ENCODE peak calls at places on chromosomes 2 and 18, in seven cellular contexts. E is astrocyte, Q is IMR-90, T is A549, H is cardiac muscle cell, P is adrenal gland, C is lower lobe of right lung. R is an unnamed sample.

GRCh38 chr2:14340703-14341102 is 291.8 kb upstream of the LRATD1 start:
- DNase-seq in E (no peak), Q (no peak), T (no peak), H (no peak), P (no peak), C (no peak), R (no peak)

GRCh38 chr2:161415467-161416293 is 417 bp upstream of the TBR1 start:
- DNase-seq in E (no peak), Q (no peak), T (no peak), H (no peak), P (no peak), C (no peak), R (no peak)

GRCh38 chr2:231124833-231125232 is at the start of gene HTR2B:
- DNase-seq in E (no peak), Q (peak), T (no peak), H (peak), P (peak), C (no peak), R (peak)

GRCh38 chr2:48790407-48791170 is 35.1 kb upstream of the LHCGR start:
- DNase-seq in E (no peak), Q (no peak), T (no peak), H (no peak), P (no peak), C (no peak), R (no peak)

GRCh38 chr2:111659361-111660281 is 224.4 kb downstream of the ANAPC1 start:
- DNase-seq in E (peak), Q (peak), T (peak), H (peak), P (peak), C (peak), R (no peak)

GRCh38 chr2:225431387-225431786 is 31.9 kb downstream of the NYAP2 start:
- DNase-seq in E (no peak), Q (no peak), T (no peak), H (no peak), P (no peak), C (no peak), R (no peak)

GRCh38 chr2:58878778-58879177 is 637.7 kb upstream of the FANCL start:
- DNase-seq in E (no peak), Q (no peak), T (no peak), H (no peak), P (no peak), C (no peak), R (no peak)

GRCh38 chr2:73938761-73939352 is 12.2 kb downstream of the DGUOK start:
- DNase-seq in E (peak), Q (peak), T (no peak), H (peak), P (no peak), C (no peak), R (no peak)

GRCh38 chr2:54691439-54692135 is 31.9 kb upstream of the EML6 start:
- DNase-seq in E (no peak), Q (no peak), T (no peak), H (no peak), P (no peak), C (no peak), R (no peak)

GRCh38 chr18:3261035-3261392 is 919 bp upstream of the MYL12B start:
- DNase-seq in E (no peak), Q (no peak), T (no peak), H (no peak), P (no peak), C (no peak), R (no peak)

GRCh38 chr18:45270289-45270771 is 344.9 kb upstream of the SLC14A2 start:
- DNase-seq in E (no peak), Q (no peak), T (no peak), H (no peak), P (no peak), C (no peak), R (no peak)

GRCh38 chr2:162245051-162245450 is 1.8 kb upstream of the FAP start:
- DNase-seq in E (peak), Q (no peak), T (no peak), H (no peak), P (no peak), C (no peak), R (no peak)

GRCh38 chr2:239039479-239039861 is 191.6 kb downstream of the TWIST2 start:
- DNase-seq in E (no peak), Q (no peak), T (no peak), H (no peak), P (no peak), C (no peak), R (no peak)

GRCh38 chr2:218733615-218734021 is 23.0 kb downstream of the TTLL4 start:
- DNase-seq in E (peak), Q (peak), T (peak), H (peak), P (peak), C (peak), R (no peak)

GRCh38 chr2:96764253-96764637 is 3.5 kb downstream of the CNNM4 start:
- DNase-seq in E (no peak), Q (no peak), T (no peak), H (no peak), P (no peak), C (peak), R (no peak)

GRCh38 chr2:235232474-235233435 is 261.1 kb upstream of the AGAP1 start:
- DNase-seq in E (no peak), Q (no peak), T (no peak), H (no peak), P (no peak), C (no peak), R (no peak)

DNA sequence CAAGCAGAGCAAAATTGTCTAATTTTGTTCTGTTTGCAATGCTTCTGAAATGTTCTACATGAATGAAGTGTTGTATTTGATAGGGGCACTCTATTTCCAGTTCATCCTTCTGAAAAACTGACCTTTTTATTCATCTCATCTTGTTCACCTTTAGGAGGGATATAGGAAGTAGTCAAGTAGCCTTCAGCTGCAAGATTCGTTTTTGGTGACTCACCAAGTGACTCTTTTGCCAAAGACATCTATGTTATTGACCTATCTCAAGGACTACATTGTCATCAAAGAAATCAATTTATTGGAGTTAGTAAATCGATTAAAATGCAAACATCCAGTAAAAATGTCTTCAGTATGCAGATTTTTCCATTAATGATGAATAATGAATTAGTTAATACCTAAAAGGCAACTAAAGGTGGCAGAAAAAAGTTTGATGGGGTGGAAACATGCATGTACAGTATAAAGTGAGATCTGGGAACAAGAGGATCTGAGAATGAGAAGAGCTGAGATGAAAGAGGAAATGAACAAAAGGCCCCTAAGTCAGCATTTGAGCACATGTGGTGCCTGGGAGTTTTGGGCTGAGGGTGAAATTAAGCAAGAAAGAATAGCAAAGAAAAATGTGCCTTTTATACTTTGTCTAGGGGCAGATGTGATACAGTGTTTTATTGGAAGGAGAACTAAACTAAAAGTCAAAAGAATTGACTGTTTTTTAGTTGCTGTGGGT is 255.1 kb upstream of the LINC00305 start:
- DNase-seq in E (no peak), Q (no peak), T (no peak), H (no peak), P (no peak), C (no peak), R (no peak)
- H3K4me3 ChIP-seq in E (no peak), Q (no peak), T (no peak), H (no peak), P (no peak), C (no peak), R (no peak)

DNA sequence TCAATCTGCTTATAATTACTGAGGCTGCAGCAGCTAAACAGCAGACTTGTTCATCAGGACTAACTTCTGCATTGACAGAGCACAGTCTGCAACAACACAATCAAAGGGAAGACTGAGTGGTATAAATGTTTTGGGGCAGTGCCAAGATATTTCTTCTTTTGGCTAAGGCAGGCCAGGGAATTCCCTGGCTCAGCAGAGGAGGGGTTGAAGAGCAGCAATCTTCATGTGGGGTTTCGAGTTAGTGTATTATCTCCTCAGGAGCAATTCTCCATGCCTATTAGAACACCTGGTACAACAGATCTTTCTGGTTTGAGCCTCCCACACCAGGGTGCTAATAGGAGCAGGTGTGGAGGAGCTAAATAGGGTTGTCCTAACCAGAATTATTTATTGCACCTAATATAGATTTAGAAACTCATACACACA is 103.0 kb upstream of the STK17B start:
- DNase-seq in E (no peak), Q (peak), T (no peak), H (peak), P (no peak), C (no peak), R (peak)
- H3K27ac ChIP-seq in E (no peak), Q (no peak), T (peak), H (no peak), P (no peak), C (peak), R (peak)

DNA sequence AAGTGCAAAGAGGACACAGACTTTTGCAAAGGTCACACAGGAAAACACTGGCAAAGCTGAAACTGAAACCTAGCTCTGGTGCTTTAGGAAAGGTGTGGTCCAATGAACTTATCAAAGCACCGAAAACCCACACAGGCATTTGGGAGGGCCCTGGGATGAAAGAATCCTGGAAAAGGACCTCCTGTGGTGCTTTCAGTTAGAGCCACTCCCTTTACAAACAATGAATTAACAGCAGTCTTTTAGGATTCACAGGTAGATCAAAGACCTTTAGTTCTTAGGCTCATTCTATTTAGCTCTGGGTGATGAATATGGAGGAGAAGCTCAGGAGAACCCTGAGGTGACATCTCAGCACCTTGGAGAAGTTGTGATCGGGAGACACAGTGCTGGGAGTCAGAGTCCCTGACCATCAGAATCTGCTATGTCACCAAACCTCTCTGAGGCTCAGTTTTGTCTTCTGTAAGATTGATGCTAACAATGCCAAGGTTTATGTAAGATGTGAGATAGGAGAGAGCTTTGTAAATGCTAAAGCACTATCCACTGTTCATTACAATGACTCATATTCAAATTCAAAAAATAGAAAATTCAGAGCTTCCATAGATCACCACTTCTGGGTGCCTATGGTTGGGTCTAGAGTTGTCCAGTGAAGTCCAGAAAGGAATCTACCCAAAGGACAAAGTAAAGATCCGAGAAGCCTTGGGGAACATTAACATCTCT is 39.3 kb downstream of the VSNL1 start:
- DNase-seq in E (no peak), Q (no peak), T (no peak), H (no peak), P (no peak), C (no peak), R (no peak)
- H3K4me3 ChIP-seq in E (no peak), Q (no peak), T (no peak), H (no peak), P (no peak), C (no peak), R (no peak)

GRCh38 chr18:48295586-48296311 is 113.4 kb downstream of the ZBTB7C start:
- DNase-seq in E (no peak), Q (no peak), T (no peak), H (peak), P (no peak), C (no peak), R (no peak)
- H3K27ac ChIP-seq in E (no peak), Q (no peak), T (no peak), H (no peak), P (no peak), C (no peak), R (no peak)